ENCODE peak calls at places on chromosomes 7 and 10, in four cellular contexts. I is GM12878, U is IMR-90, K is K562. Q is an unnamed sample.

GRCh38 chr10:28215930-28216329 is 86.9 kb downstream of the MPP7 start:
- DNase-seq in I (no peak), U (no peak), K (no peak), Q (no peak)

GRCh38 chr7:30145521-30145920 is 10.7 kb downstream of the MTURN start:
- DNase-seq in U (no peak), K (no peak), I (no peak), Q (no peak)

GRCh38 chr7:54743580-54743979 is 15.4 kb downstream of the SEC61G start:
- DNase-seq in U (peak), K (no peak), I (no peak), Q (no peak)

GRCh38 chr10:111200505-111201186 is 123.8 kb downstream of the ADRA2A start:
- DNase-seq in I (no peak), K (no peak), U (no peak), Q (no peak)

GRCh38 chr7:12564996-12565764 is 5.3 kb upstream of the SCIN start:
- DNase-seq in U (no peak), K (no peak), I (no peak), Q (no peak)

GRCh38 chr10:60305394-60305892 is 84.2 kb downstream of the ANK3 start:
- DNase-seq in U (peak), K (peak), I (no peak), Q (peak)

GRCh38 chr7:30776971-30777370 is 5.8 kb downstream of the MINDY4 start:
- DNase-seq in I (no peak), U (no peak), K (no peak), Q (no peak)

GRCh38 chr10:68559872-68560200 is 301 bp upstream of the TET1 start:
- DNase-seq in K (no peak), I (no peak), U (no peak), Q (no peak)

GRCh38 chr10:50421026-50421719 is 169.9 kb upstream of the ASAH2 start:
- DNase-seq in I (peak), U (peak), K (peak), Q (peak)

GRCh38 chr10:124123141-124123540 is 29.7 kb upstream of the CHST15 start:
- DNase-seq in K (no peak), U (no peak), I (no peak), Q (no peak)

GRCh38 chr10:116490028-116490662 is 55.6 kb upstream of the PNLIP start:
- DNase-seq in U (peak), K (peak), I (no peak), Q (peak)

GRCh38 chr7:112176693-112177415 is 29.3 kb downstream of the DOCK4 start:
- DNase-seq in K (no peak), I (no peak), U (no peak), Q (peak)

GRCh38 chr7:6636741-6637543 is at the start of gene ZNF316:
- DNase-seq in I (no peak), K (peak), U (peak), Q (peak)

GRCh38 chr7:105402221-105403095 is 13.7 kb upstream of the SRPK2 start:
- DNase-seq in K (no peak), U (peak), I (no peak), Q (no peak)

GRCh38 chr7:105016083-105017075 is 2.4 kb downstream of the KMT2E start:
- DNase-seq in I (no peak), U (peak), K (no peak), Q (peak)

GRCh38 chr10:101848408-101848807 is 4.8 kb upstream of the KCNIP2 start:
- DNase-seq in I (no peak), U (no peak), K (no peak), Q (peak)

GRCh38 chr7:153021542-153021941 is 262.0 kb downstream of the ACTR3B start:
- DNase-seq in I (no peak), K (no peak), U (no peak), Q (no peak)

GRCh38 chr10:78597791-78598555 is 470.8 kb upstream of the ZMIZ1 start:
- DNase-seq in K (no peak), U (no peak), I (no peak), Q (no peak)

GRCh38 chr10:60536529-60537114 is 146.9 kb upstream of the ANK3 start:
- DNase-seq in U (peak), I (no peak), K (no peak), Q (no peak)

GRCh38 chr7:46486264-46487206 is 565.5 kb upstream of the IGFBP3 start:
- DNase-seq in I (no peak), U (peak), K (no peak), Q (peak)

GRCh38 chr10:33353334-33353733 is 18.9 kb upstream of the NRP1 start:
- DNase-seq in K (no peak), I (no peak), U (no peak), Q (no peak)

GRCh38 chr7:20598479-20599419 is 16.7 kb upstream of the ABCB5 start:
- DNase-seq in U (peak), I (peak), K (peak), Q (peak)

GRCh38 chr10:60430017-60430416 is 40.3 kb upstream of the ANK3 start:
- DNase-seq in U (peak), K (no peak), I (no peak), Q (peak)

GRCh38 chr10:9992656-9993055 is 1025.0 kb upstream of the CELF2 start:
- DNase-seq in K (no peak), I (no peak), U (no peak), Q (no peak)

GRCh38 chr10:133124357-133125211 is 35.4 kb upstream of the KNDC1 start:
- DNase-seq in I (no peak), K (peak), U (no peak), Q (peak)

GRCh38 chr7:66847879-66848810 is 72.9 kb upstream of the TMEM248 start:
- DNase-seq in U (peak), I (no peak), K (no peak), Q (peak)

GRCh38 chr7:116698930-116699722 is 27.1 kb downstream of the MET start:
- DNase-seq in U (no peak), K (no peak), I (no peak), Q (no peak)

GRCh38 chr10:114779803-114780609 is 41.6 kb upstream of the FHIP2A start:
- DNase-seq in U (peak), K (no peak), I (no peak), Q (peak)

GRCh38 chr7:80629023-80629422 is 9.4 kb upstream of the CD36 start:
- DNase-seq in U (no peak), I (no peak), K (no peak), Q (no peak)

GRCh38 chr7:64558323-64558705 is 4.6 kb downstream of the ZNF680 start:
- DNase-seq in K (no peak), I (no peak), U (no peak), Q (no peak)

GRCh38 chr10:101226506-101226887 is 2.8 kb downstream of the LBX1 start:
- DNase-seq in I (no peak), U (no peak), K (no peak), Q (no peak)

GRCh38 chr10:122323941-122324675 is 50.4 kb upstream of the PLEKHA1 start:
- DNase-seq in U (no peak), K (no peak), I (no peak), Q (no peak)

GRCh38 chr7:100503350-100503735 is 19.6 kb downstream of the NYAP1 start:
- DNase-seq in I (no peak), U (peak), K (peak), Q (no peak)

GRCh38 chr10:69731698-69732097 is 70.0 kb upstream of the COL13A1 start:
- DNase-seq in K (no peak), U (no peak), I (no peak), Q (no peak)

GRCh38 chr7:80134105-80134535 is 511 bp upstream of the GNAI1 start:
- DNase-seq in U (no peak), K (no peak), I (no peak), Q (peak)

GRCh38 chr7:50868426-50869100 is 85.9 kb upstream of the GRB10 start:
- DNase-seq in I (no peak), K (no peak), U (peak), Q (no peak)

GRCh38 chr7:68929712-68930395 is 668.4 kb upstream of the AUTS2 start:
- DNase-seq in U (peak), K (no peak), I (no peak), Q (no peak)

GRCh38 chr10:130429809-130430208 is 293.6 kb downstream of the GLRX3 start:
- DNase-seq in U (no peak), I (no peak), K (no peak), Q (no peak)

GRCh38 chr10:66783296-66783695 is 142.5 kb upstream of the LRRTM3 start:
- DNase-seq in U (peak), I (no peak), K (no peak), Q (no peak)

GRCh38 chr10:129398861-129399260 is 68.2 kb upstream of the MGMT start:
- DNase-seq in U (no peak), K (no peak), I (no peak), Q (no peak)
- H3K9ac ChIP-seq in U (no peak), K (no peak), I (no peak), Q (no peak)

DNA sequence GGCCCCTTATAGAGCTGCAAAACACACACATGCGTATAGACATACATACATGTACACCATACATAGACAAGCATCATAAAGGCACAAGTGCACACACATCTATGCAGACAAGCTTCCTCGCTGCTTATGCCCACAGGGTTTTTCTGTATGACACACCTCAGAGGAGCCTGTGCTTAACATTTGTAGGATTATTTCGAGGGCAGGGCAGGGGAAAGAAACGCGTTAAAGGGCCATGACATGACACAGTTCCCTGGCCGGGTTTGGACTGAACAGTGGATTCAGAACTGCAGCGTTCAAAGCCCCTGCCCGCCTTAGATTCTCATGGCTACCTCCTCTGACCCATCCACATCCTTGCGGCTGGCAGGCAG is 44.9 kb downstream of the CHST3 start:
- DNase-seq in I (no peak), U (no peak), K (no peak), Q (no peak)
- TF ChIP-seq FOS in I (no peak), U (no peak), K (no peak), Q (no peak)

GRCh38 chr10:1726861-1727260 is 10.5 kb downstream of the ADARB2 start:
- DNase-seq in K (no peak), I (no peak), U (no peak), Q (no peak)

DNA sequence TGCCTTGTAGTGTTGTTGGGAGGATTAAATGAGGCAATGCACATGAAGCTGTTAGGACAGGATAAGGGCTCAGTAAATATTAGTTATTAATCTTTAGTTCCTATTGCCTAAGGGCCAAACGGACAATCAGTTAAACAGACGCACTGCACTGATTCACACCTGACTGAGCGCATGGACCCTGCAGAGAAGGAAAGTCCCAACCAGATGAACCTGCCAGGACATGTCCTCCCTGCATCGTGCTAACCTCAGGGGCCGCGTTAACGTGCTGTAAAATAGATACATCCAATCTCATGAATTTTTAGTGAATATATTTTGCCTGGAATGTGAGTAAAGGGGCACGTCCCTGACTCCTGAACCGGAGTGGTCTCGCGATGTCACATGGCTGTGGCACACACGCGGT is 12.4 kb downstream of the ADARB2 start:
- DNase-seq in I (no peak), K (no peak), U (no peak), Q (no peak)
- H3K9ac ChIP-seq in I (no peak), K (no peak), U (no peak), Q (no peak)

GRCh38 chr7:158824028-158824427 is 5.3 kb downstream of the ESYT2 start:
- DNase-seq in U (no peak), I (peak), K (no peak), Q (no peak)
- TF ChIP-seq FOS in U (no peak), I (no peak), K (no peak), Q (no peak)

DNA sequence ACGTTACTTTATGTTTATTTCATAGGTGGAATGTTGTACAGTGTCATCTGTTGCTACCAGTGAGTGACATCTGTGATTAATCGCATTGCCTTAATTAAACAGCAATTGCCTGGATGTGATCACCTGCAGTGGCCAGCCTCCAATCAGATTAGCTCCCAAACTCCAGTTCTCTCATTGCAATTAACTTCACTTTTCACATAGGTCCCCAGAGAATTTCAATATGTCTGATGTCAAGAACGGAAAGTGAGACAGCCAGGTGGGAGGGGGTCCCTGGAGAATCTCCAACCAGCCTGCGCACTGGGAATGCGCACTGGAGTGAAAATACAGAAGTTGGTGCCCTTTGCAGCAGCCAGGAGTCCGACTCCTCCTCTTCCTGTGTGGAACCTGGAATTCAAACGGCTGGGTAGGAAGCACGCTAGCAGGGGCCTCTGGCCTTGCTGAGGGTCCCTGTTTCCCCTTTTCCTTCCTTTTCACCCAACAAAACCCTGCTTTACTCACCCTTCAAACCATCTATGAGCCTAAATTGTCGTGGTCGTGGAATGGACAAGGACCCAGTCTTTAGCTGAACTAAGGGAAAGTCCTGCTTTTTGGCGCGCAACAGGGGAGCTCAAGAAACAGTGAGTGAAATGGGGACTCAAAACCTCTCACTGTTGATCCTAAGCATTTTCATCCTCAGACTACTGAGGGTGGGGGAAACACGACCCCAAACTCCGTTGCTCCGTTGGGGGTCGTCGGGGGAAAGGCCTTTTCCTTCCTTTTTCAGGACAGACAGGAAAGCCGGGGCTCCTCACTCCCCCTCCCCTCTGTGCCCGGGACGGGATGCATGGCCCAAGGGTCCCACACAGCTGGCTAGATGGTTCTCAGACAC is 1355.5 kb upstream of the LRRTM3 start:
- DNase-seq in I (no peak), U (peak), K (no peak), Q (peak)
- H3K9ac ChIP-seq in I (no peak), U (peak), K (no peak), Q (peak)

GRCh38 chr7:156735861-156736260 is 95.3 kb downstream of the RNF32 start:
- DNase-seq in K (no peak), U (peak), I (no peak), Q (peak)
- TF ChIP-seq FOS in K (no peak), U (no peak), I (no peak), Q (peak)

DNA sequence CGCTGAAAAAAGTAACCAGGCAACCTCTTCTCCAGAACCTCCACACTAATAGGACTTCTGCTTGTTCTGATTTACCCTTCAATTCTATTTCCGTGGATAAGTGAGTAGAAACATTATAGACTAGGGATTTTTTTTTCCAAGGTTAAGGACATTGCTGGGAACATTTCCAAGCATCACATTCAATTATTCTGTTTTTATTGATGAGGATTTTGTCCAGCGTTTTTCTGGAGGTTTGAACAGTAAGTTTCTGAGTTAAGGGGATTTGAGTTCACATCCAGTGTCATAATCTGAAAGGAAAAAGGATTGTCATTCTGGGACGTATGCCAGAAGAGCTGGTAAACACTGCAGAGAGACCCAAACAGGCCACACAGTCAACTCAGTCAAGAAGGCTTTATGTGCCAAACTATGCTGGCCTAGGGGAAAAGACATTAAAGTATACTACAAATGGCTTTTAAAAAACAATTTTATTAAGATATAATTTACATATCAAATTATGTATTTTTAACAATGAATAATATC is 28.2 kb upstream of the RALA start:
- DNase-seq in U (peak), K (no peak), I (no peak), Q (peak)
- H3K9ac ChIP-seq in U (no peak), K (no peak), I (no peak), Q (peak)

DNA sequence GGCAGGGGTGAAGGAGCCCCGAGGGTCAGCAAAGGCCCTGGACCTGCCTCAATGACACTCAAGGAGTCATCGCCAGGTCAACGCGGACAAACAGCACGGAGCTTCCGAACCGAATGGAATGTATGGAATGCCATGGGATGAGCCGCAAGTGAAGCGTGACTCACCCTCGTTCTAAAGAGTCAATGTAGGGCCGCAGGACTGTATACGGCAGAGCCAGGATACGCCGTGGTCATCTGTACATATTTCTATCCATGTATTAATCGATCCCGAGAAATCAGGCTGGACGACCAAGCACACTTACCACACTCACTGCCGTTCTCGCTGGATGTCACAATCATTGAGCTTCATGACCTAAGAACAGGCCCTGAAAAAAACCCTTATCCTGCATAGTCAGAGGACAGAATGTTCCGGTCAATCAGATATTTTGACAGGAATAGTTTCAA is 4.3 kb downstream of the SNX8 start:
- DNase-seq in U (peak), I (no peak), K (no peak), Q (no peak)
- TF ChIP-seq FOS in U (peak), I (no peak), K (no peak), Q (no peak)

DNA sequence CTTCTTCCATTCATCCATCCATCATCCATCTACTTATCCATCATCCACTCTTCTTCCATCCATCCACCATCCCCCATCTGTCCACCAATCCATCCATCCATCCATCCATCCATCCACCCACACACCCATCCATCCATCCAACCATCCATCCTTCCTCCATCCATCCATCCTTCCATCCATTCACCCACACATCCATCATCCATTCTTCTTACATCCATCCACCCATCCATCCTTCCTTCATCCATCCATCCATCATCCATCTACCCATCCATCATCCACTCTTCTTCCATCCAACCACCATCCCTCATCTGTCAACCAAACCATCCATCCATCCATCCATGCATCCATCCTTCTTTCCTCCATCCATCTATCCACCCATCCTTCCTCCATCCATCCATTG is 429.3 kb downstream of the DNAJB6 start:
- DNase-seq in U (no peak), K (no peak), I (no peak), Q (no peak)
- H3K9ac ChIP-seq in U (no peak), K (no peak), I (no peak), Q (no peak)

DNA sequence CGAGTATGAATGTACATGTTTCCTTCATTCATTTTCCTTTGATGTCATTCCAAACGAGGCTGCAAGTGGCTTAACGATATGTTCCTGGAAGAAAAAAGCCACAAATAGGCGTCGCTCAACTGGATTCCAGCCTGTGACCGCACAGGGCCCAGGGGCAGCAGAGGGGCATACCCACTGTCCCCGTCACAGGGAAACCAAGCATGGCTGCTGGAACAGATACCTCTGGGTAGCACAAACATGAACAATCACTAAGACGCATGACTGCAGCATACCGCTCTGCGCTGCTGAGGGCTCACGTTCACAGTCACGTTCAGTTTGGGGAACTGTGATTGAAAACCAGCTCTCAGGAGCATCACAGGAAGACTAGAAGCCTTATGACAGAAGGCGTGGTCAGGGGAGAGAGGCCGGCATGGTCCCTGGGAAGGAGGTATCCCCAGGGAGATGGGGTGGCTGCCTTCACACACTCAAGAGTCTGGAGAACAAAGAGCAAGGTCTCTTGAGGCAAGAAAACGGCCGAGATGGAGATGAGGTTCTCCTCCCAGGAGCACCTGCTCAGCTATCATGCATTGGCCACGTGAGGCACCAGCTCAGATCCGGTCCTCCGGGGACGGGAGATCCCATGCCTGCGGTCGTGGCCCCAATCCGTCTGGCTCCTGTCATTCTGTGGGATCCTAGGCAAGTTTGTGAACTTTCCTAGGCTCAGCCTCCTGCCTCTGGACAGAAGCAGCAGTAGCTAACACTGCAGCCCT is 213.6 kb downstream of the DIP2C start:
- DNase-seq in K (no peak), U (no peak), I (no peak), Q (no peak)
- TF ChIP-seq FOS in K (no peak), U (no peak), I (no peak), Q (no peak)